ENCODE peak calls at places on chromosomes 7 and 10, in nine cellular contexts. J is AG04449; D is kidney epithelial cell; N is fibroblast of gingiva; V is stimulated activated naive CD8-positive, alpha-beta T cell treated with anti-CD3 and anti-CD28 coated beads, Interleukin-15, amount 100 ng/mL, for 72 hours; O is SHP77; X is CD4-positive, alpha-beta T cell; K is stimulated activated CD4-positive, alpha-beta T cell treated with anti-CD3 and anti-CD28 coated beads, Interleukin-15, amount 100 ng/mL, for 24 hours; F is brain microvascular endothelial cell. Z is an unnamed sample.
A peak's percentile ranks its signal among the peaks of the same experiment; 100 is the strongest.

GRCh38 chr10:30718877-30719268 is 89.3 kb upstream of the LYZL2 start:
- DNase-seq in N (no peak), O (no peak), F (no peak), K (no peak), D (no peak), X (no peak), V (no peak), J (no peak), Z (no peak)

GRCh38 chr7:45568536-45569289 is 5.5 kb upstream of the ADCY1 start:
- DNase-seq in X (no peak), D (no peak), V (no peak), K (no peak), J (no peak), N (no peak), F (no peak), O (no peak), Z (no peak)

GRCh38 chr10:99484626-99485581 is 47.8 kb upstream of the NKX2-3 start:
- DNase-seq in F (no peak), N (no peak), K (no peak), V (no peak), O (peak; percentile 1), D (no peak), J (no peak), X (no peak), Z (no peak)

GRCh38 chr10:88221616-88222015 is 358.2 kb downstream of the PTEN start:
- DNase-seq in D (no peak), V (no peak), X (no peak), N (no peak), J (no peak), F (no peak), O (no peak), K (no peak), Z (no peak)

GRCh38 chr7:98981701-98982100 is 103.4 kb downstream of the TRRAP start:
- DNase-seq in J (no peak), X (no peak), K (no peak), O (no peak), F (no peak), N (no peak), V (no peak), D (no peak), Z (no peak)

GRCh38 chr10:123994417-123995081 is 98.8 kb downstream of the CHST15 start:
- DNase-seq in V (peak; percentile 79), N (peak; percentile 92), O (peak; percentile 67), X (peak; percentile 72), J (peak; percentile 59), K (peak; percentile 86), F (peak; percentile 88), D (peak; percentile 54), Z (peak; percentile 73)

GRCh38 chr10:536371-536925 is 153.0 kb downstream of the DIP2C start:
- DNase-seq in D (no peak), X (no peak), V (no peak), J (no peak), F (peak; percentile 5), N (no peak), K (no peak), O (no peak), Z (no peak)

GRCh38 chr10:55630491-55631056 is 730.5 kb downstream of the ZWINT start:
- DNase-seq in O (no peak), D (no peak), X (no peak), N (no peak), F (no peak), K (no peak), J (no peak), V (no peak), Z (no peak)

GRCh38 chr7:127927339-127927679 is 103.9 kb downstream of the LRRC4 start:
- DNase-seq in V (no peak), J (no peak), F (peak; percentile 48), O (no peak), D (no peak), X (no peak), N (peak; percentile 13), K (no peak), Z (no peak)

GRCh38 chr10:69327463-69328345 is 49.4 kb downstream of the HK1 start:
- DNase-seq in F (peak; percentile 50), X (peak; percentile 43), J (no peak), D (peak; percentile 63), N (peak; percentile 79), K (peak; percentile 65), O (no peak), V (no peak), Z (peak; percentile 14)

GRCh38 chr7:11604505-11604904 is 227.5 kb downstream of the THSD7A start:
- DNase-seq in J (no peak), X (no peak), O (no peak), D (no peak), K (no peak), N (peak; percentile 47), F (no peak), V (no peak), Z (no peak)

Z was measured in immature natural killer cell.